ENCODE peak calls at places on chromosomes 3 and 15, in ten cellular contexts. S is GM13976; K is stimulated activated CD4-positive, alpha-beta T cell treated with anti-CD3 and anti-CD28 coated beads, Interleukin-1b, Interleukin-23, amount 100 ng/mL, for 48 hours; O is endothelial cell; V is central memory CD4-positive, alpha-beta T cell; G is ELF-1; B is fibroblast of mammary gland; E is cardiac fibroblast; L is T-helper 1 cell; X is activated CD4-positive, alpha-beta T cell treated with anti-CD3 and anti-CD28 coated beads, Interleukin-2, amount 50 U/mL, for 4 hours. N is an unnamed sample.

GRCh38 chr3:3798641-3799113 is 554 bp upstream of the LRRN1 start:
- DNase-seq in V (no peak), B (no peak), S (peak; percentile 17), L (no peak), K (peak; percentile 19), X (no peak), O (peak; percentile 41), E (no peak), G (peak; percentile 81), N (no peak)

GRCh38 chr15:69790632-69791031 is 307.1 kb downstream of the TLE3 start:
- DNase-seq in E (no peak), B (no peak), L (no peak), O (no peak), S (no peak), X (no peak), V (no peak), G (no peak), K (no peak), N (no peak)

GRCh38 chr3:84023842-84024241 is 934.9 kb upstream of the CADM2 start:
- DNase-seq in V (no peak), B (no peak), X (no peak), L (no peak), S (no peak), K (no peak), O (no peak), G (no peak), E (no peak), N (no peak)

GRCh38 chr15:22956980-22957264 is 23.2 kb downstream of the CYFIP1 start:
- DNase-seq in V (no peak), O (no peak), G (no peak), B (no peak), E (no peak), S (no peak), L (no peak), K (no peak), X (no peak), N (no peak)

GRCh38 chr3:182969277-182969676 is 11.1 kb downstream of the DCUN1D1 start:
- DNase-seq in K (no peak), G (no peak), S (no peak), O (no peak), E (peak; percentile 47), V (no peak), X (no peak), B (peak; percentile 61), L (no peak), N (peak; percentile 38)

GRCh38 chr3:136860541-136860940 is 1.5 kb upstream of the NCK1 start:
- DNase-seq in K (no peak), S (no peak), L (no peak), E (no peak), O (no peak), B (peak; percentile 81), V (no peak), X (no peak), G (peak; percentile 29), N (no peak)

GRCh38 chr3:36197176-36197575 is 183.1 kb upstream of the STAC start:
- DNase-seq in O (no peak), E (no peak), X (no peak), L (no peak), S (no peak), V (no peak), K (no peak), B (no peak), G (no peak), N (no peak)

GRCh38 chr3:41991399-41991798 is 29.5 kb upstream of the ULK4 start:
- DNase-seq in G (no peak), V (no peak), L (no peak), B (no peak), E (no peak), X (no peak), O (no peak), S (no peak), K (no peak), N (no peak)

GRCh38 chr3:129320825-129321487 is 42.3 kb downstream of the HMCES start:
- DNase-seq in S (no peak), O (no peak), B (no peak), E (no peak), K (no peak), L (no peak), G (no peak), X (no peak), V (no peak), N (no peak)

GRCh38 chr15:70323111-70323851 is 225.6 kb upstream of the TLE3 start:
- DNase-seq in V (no peak), E (peak; percentile 72), G (peak; percentile 64), S (no peak), L (no peak), X (no peak), B (peak; percentile 70), K (no peak), O (no peak), N (peak; percentile 17)

GRCh38 chr3:144677118-144677517 is 705.5 kb downstream of the DIPK2A start:
- DNase-seq in K (no peak), G (no peak), B (peak; percentile 5), S (no peak), L (no peak), E (peak; percentile 33), V (no peak), X (no peak), O (no peak), N (peak; percentile 62)

GRCh38 chr3:48409291-48410201 is 20.3 kb downstream of the PLXNB1 start:
- DNase-seq in S (peak; percentile 26), B (no peak), V (no peak), O (no peak), X (no peak), L (no peak), G (no peak), K (no peak), E (no peak), N (no peak)

GRCh38 chr15:31272558-31273257 is 53.9 kb upstream of the KLF13 start:
- DNase-seq in V (no peak), L (no peak), X (no peak), B (no peak), S (peak; percentile 27), G (no peak), O (no peak), K (no peak), E (no peak), N (no peak)

GRCh38 chr3:1960506-1960905 is 138.2 kb upstream of the CNTN4 start:
- DNase-seq in V (no peak), X (no peak), O (no peak), S (no peak), K (no peak), B (no peak), G (no peak), E (no peak), L (no peak), N (no peak)

GRCh38 chr3:138950006-138950644 is 3.1 kb downstream of the FOXL2NB start:
- DNase-seq in E (peak; percentile 36), B (peak; percentile 24), X (no peak), G (peak; percentile 73), L (no peak), V (no peak), K (no peak), S (peak; percentile 43), O (peak; percentile 55), N (peak; percentile 55)

GRCh38 chr3:178519701-178520100 is 16.5 kb upstream of the KCNMB2 start:
- DNase-seq in O (no peak), S (no peak), G (no peak), E (no peak), V (no peak), B (no peak), K (no peak), X (no peak), L (no peak), N (no peak)

GRCh38 chr3:126745760-126746394 is 41.8 kb downstream of the CHCHD6 start:
- DNase-seq in G (no peak), X (no peak), B (no peak), K (no peak), O (no peak), V (no peak), S (no peak), E (peak; percentile 30), L (no peak), N (no peak)

GRCh38 chr3:175266478-175266877 is 407.3 kb downstream of the NAALADL2 start:
- DNase-seq in L (no peak), B (peak; percentile 65), K (no peak), V (no peak), G (no peak), S (no peak), E (peak; percentile 53), O (no peak), X (no peak), N (no peak)

GRCh38 chr3:125322166-125322565 is 53.0 kb downstream of the ZNF148 start:
- DNase-seq in V (no peak), L (no peak), X (no peak), O (no peak), E (peak; percentile 49), K (no peak), B (peak; percentile 90), G (no peak), S (no peak), N (peak; percentile 4)

GRCh38 chr15:81047948-81048347 is 47.2 kb downstream of the TLNRD1 start:
- DNase-seq in B (no peak), L (no peak), S (no peak), K (no peak), E (no peak), X (no peak), V (no peak), G (no peak), O (no peak), N (no peak)

GRCh38 chr3:112376996-112377395 is 44.0 kb downstream of the CD200 start:
- DNase-seq in X (no peak), L (no peak), V (no peak), S (no peak), B (peak; percentile 78), E (peak; percentile 67), K (no peak), G (no peak), O (no peak), N (no peak)

GRCh38 chr3:113698213-113698742 is 1.8 kb upstream of the USF3 start:
- DNase-seq in X (no peak), O (no peak), E (no peak), S (no peak), G (no peak), B (no peak), V (no peak), L (no peak), K (no peak), N (no peak)

GRCh38 chr3:127858477-127858876 is 36.2 kb upstream of the MGLL start:
- DNase-seq in X (no peak), E (no peak), G (no peak), V (no peak), S (no peak), O (no peak), L (no peak), B (no peak), K (no peak), N (no peak)

GRCh38 chr3:143832433-143832832 is 15.8 kb downstream of the SLC9A9 start:
- DNase-seq in B (peak; percentile 61), K (no peak), O (no peak), V (no peak), G (no peak), X (no peak), S (no peak), E (no peak), L (no peak), N (no peak)

GRCh38 chr3:170804095-170804494 is 65.9 kb downstream of the RPL22L1 start:
- DNase-seq in O (no peak), X (no peak), E (no peak), V (no peak), B (no peak), K (no peak), L (no peak), G (no peak), S (no peak), N (no peak)

GRCh38 chr3:150639262-150639661 is 36.1 kb downstream of the SELENOT start:
- DNase-seq in E (no peak), X (no peak), B (peak; percentile 22), L (no peak), K (no peak), V (no peak), G (no peak), O (no peak), S (no peak), N (no peak)